ENCODE peak calls at places on chromosomes 5 and 9, in five cellular contexts. One of them, this sample, is unnamed.

GRCh38 chr5:179192185-179192890 is 132.2 kb downstream of the ZNF354C start:
- DNase-seq in fibroblast of lung: no peak
- DNase-seq in GM23338: no peak
- DNase-seq in BE2C: no peak
- DNase-seq in ovary: no peak
- DNase-seq in this sample: no peak

GRCh38 chr9:136529516-136530471 is 16.1 kb downstream of the NOTCH1 start:
- DNase-seq in fibroblast of lung: no peak
- DNase-seq in GM23338: peak; percentile 68
- DNase-seq in BE2C: no peak
- DNase-seq in ovary: no peak
- DNase-seq in this sample: no peak

GRCh38 chr5:92769986-92770385 is 811.0 kb downstream of the NR2F1-AS1 start:
- DNase-seq in fibroblast of lung: peak; percentile 51
- DNase-seq in GM23338: no peak
- DNase-seq in BE2C: no peak
- DNase-seq in ovary: no peak
- DNase-seq in this sample: no peak

GRCh38 chr9:77284616-77285015 is 107.3 kb downstream of the VPS13A start:
- DNase-seq in fibroblast of lung: no peak
- DNase-seq in GM23338: no peak
- DNase-seq in BE2C: no peak
- DNase-seq in ovary: no peak
- DNase-seq in this sample: no peak

GRCh38 chr9:7841831-7842230 is 42.3 kb upstream of the DMAC1 start:
- DNase-seq in fibroblast of lung: no peak
- DNase-seq in GM23338: no peak
- DNase-seq in BE2C: no peak
- DNase-seq in ovary: no peak
- DNase-seq in this sample: no peak

GRCh38 chr5:135498662-135498995 is 37.1 kb downstream of the NEUROG1 start:
- DNase-seq in fibroblast of lung: no peak
- DNase-seq in GM23338: no peak
- DNase-seq in BE2C: no peak
- DNase-seq in ovary: no peak
- DNase-seq in this sample: peak; percentile 16

GRCh38 chr5:170579623-170580022 is 75.8 kb downstream of the KCNIP1 start:
- DNase-seq in fibroblast of lung: no peak
- DNase-seq in GM23338: no peak
- DNase-seq in BE2C: no peak
- DNase-seq in ovary: no peak
- DNase-seq in this sample: no peak

GRCh38 chr9:71812385-71812784 is 44.1 kb upstream of the CEMIP2 start:
- DNase-seq in fibroblast of lung: peak; percentile 24
- DNase-seq in GM23338: no peak
- DNase-seq in BE2C: peak; percentile 5
- DNase-seq in ovary: no peak
- DNase-seq in this sample: no peak

GRCh38 chr5:65128226-65128625 is 353.5 kb downstream of the ADAMTS6 start:
- DNase-seq in fibroblast of lung: peak; percentile 58
- DNase-seq in GM23338: peak; percentile 41
- DNase-seq in BE2C: no peak
- DNase-seq in ovary: no peak
- DNase-seq in this sample: no peak

GRCh38 chr5:60540855-60541805 is 158.8 kb downstream of the DEPDC1B start:
- DNase-seq in fibroblast of lung: peak; percentile 64
- DNase-seq in GM23338: peak; percentile 28
- DNase-seq in BE2C: no peak
- DNase-seq in ovary: no peak
- DNase-seq in this sample: no peak

GRCh38 chr5:56512314-56512996 is 279.3 kb upstream of the ANKRD55 start:
- DNase-seq in fibroblast of lung: no peak
- DNase-seq in GM23338: no peak
- DNase-seq in BE2C: no peak
- DNase-seq in ovary: no peak
- DNase-seq in this sample: no peak

GRCh38 chr9:114910541-114910940 is 19.9 kb downstream of the TNFSF8 start:
- DNase-seq in fibroblast of lung: peak; percentile 20
- DNase-seq in GM23338: no peak
- DNase-seq in BE2C: no peak
- DNase-seq in ovary: no peak
- DNase-seq in this sample: no peak

GRCh38 chr5:163696270-163696887 is 191.0 kb downstream of the MAT2B start:
- DNase-seq in fibroblast of lung: peak; percentile 83
- DNase-seq in GM23338: peak; percentile 88
- DNase-seq in BE2C: peak; percentile 54
- DNase-seq in ovary: no peak
- DNase-seq in this sample: peak; percentile 67

GRCh38 chr9:9275656-9276055 is 1337.1 kb downstream of the PTPRD start:
- DNase-seq in fibroblast of lung: no peak
- DNase-seq in GM23338: no peak
- DNase-seq in BE2C: no peak
- DNase-seq in ovary: no peak
- DNase-seq in this sample: no peak

GRCh38 chr5:137498301-137498735 is 808 bp downstream of the SPOCK1 start:
- DNase-seq in fibroblast of lung: peak; percentile 51
- DNase-seq in GM23338: peak; percentile 60
- DNase-seq in BE2C: peak; percentile 24
- DNase-seq in ovary: peak; percentile 35
- DNase-seq in this sample: peak; percentile 15

GRCh38 chr9:98708103-98708932 is 417 bp downstream of the GABBR2 start:
- DNase-seq in fibroblast of lung: no peak
- DNase-seq in GM23338: peak; percentile 37
- DNase-seq in BE2C: no peak
- DNase-seq in ovary: no peak
- DNase-seq in this sample: no peak

GRCh38 chr5:106959447-106959846 is 711.3 kb downstream of the EFNA5 start:
- DNase-seq in fibroblast of lung: peak; percentile 67
- DNase-seq in GM23338: no peak
- DNase-seq in BE2C: no peak
- DNase-seq in ovary: no peak
- DNase-seq in this sample: peak; percentile 29

GRCh38 chr5:1952456-1953099 is 69.9 kb upstream of the IRX4 start:
- DNase-seq in fibroblast of lung: no peak
- DNase-seq in GM23338: peak; percentile 85
- DNase-seq in BE2C: no peak
- DNase-seq in ovary: no peak
- DNase-seq in this sample: no peak

GRCh38 chr5:102049517-102049916 is 246.6 kb downstream of the SLCO4C1 start:
- DNase-seq in fibroblast of lung: no peak
- DNase-seq in GM23338: no peak
- DNase-seq in BE2C: peak; percentile 16
- DNase-seq in ovary: no peak
- DNase-seq in this sample: peak; percentile 12

GRCh38 chr5:171797563-171797962 is 11.9 kb downstream of the SMIM23 start:
- DNase-seq in fibroblast of lung: no peak
- DNase-seq in GM23338: no peak
- DNase-seq in BE2C: no peak
- DNase-seq in ovary: no peak
- DNase-seq in this sample: no peak

DNA sequence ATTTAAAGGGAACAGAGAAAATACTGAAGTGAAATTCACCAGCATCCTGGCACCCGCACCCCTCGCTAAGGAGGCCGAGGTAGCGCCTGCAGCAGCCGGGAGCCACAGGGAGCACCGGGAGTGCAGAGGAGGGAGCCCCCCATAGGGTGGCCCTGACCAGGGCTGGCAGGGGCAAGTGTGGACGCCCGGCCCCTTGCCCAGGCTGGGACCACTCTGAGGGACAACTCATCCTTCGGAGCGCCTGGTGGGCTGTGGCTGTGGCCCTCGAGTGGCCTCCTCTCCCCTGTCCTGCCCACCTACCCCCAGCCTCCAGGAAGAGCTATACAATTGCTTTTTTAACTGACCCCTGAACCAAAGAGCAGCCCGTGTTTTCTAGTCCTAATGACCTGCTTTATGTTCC is 47.0 kb downstream of the PLEKHG4B start:
- DNase-seq in fibroblast of lung: no peak
- DNase-seq in GM23338: no peak
- DNase-seq in BE2C: no peak
- DNase-seq in ovary: no peak
- DNase-seq in this sample: no peak
- TF ChIP-seq CTCF in fibroblast of lung: no peak
- TF ChIP-seq CTCF in GM23338: no peak
- TF ChIP-seq CTCF in BE2C: no peak
- TF ChIP-seq CTCF in ovary: no peak
- TF ChIP-seq CTCF in this sample: no peak

GRCh38 chr5:174734571-174735497 is 10.5 kb downstream of the MSX2 start:
- DNase-seq in fibroblast of lung: no peak
- DNase-seq in GM23338: peak; percentile 48
- DNase-seq in BE2C: no peak
- DNase-seq in ovary: no peak
- DNase-seq in this sample: no peak
- H3K27me3 ChIP-seq in fibroblast of lung: peaks cover 30% of the 10 kb centered on the region
- H3K27me3 ChIP-seq in GM23338: peaks cover 91% of the 10 kb centered on the region
- H3K27me3 ChIP-seq in BE2C: peaks cover 10% of the 10 kb centered on the region
- H3K27me3 ChIP-seq in ovary: no peaks in the 10 kb centered on the region
- H3K27me3 ChIP-seq in this sample: peaks cover 34% of the 10 kb centered on the region

GRCh38 chr5:37804401-37804800 is 35.4 kb downstream of the GDNF start:
- DNase-seq in fibroblast of lung: no peak
- DNase-seq in GM23338: no peak
- DNase-seq in BE2C: no peak
- DNase-seq in ovary: no peak
- DNase-seq in this sample: no peak
- H3K36me3 ChIP-seq in fibroblast of lung: no peaks in the 10 kb centered on the region
- H3K36me3 ChIP-seq in GM23338: no peaks in the 10 kb centered on the region
- H3K36me3 ChIP-seq in BE2C: no peaks in the 10 kb centered on the region
- H3K36me3 ChIP-seq in ovary: no peaks in the 10 kb centered on the region
- H3K36me3 ChIP-seq in this sample: no peaks in the 10 kb centered on the region

GRCh38 chr5:57718155-57718554 is 235.5 kb upstream of the ACTBL2 start:
- DNase-seq in fibroblast of lung: peak; percentile 47
- DNase-seq in GM23338: no peak
- DNase-seq in BE2C: no peak
- DNase-seq in ovary: no peak
- DNase-seq in this sample: peak; percentile 81
- TF ChIP-seq CTCF in fibroblast of lung: no peak
- TF ChIP-seq CTCF in GM23338: no peak
- TF ChIP-seq CTCF in BE2C: no peak
- TF ChIP-seq CTCF in ovary: no peak
- TF ChIP-seq CTCF in this sample: no peak

DNA sequence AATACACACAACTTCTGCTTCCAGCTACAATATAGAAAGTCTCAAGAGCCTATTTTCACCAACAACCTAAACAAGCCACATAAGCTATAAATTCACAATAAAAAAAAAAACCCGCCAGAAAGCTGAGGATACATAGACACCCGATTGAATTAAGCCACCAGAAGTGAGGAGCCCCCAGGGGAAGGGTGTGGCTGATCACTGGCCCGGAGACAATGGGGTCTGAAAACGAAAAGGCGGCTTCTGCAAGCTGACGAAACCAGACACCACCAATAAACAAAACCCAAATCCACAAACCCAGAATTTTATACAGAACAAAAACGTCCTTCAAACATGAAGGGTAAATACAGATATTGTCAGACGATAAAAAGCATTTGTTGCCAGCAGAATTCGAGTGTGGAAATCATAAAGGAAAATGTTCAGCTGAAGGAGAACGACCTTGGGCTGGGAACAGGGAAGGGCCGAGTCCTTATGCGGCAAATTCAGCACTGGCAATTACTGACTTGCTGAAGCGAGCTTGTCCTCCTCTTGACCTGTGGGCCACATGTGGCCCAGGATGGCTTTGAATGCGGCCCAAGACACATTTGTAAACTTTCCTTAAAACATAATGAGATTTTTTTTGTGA is 39.6 kb upstream of the CEP72 start:
- DNase-seq in fibroblast of lung: no peak
- DNase-seq in GM23338: no peak
- DNase-seq in BE2C: peak; percentile 6
- DNase-seq in ovary: no peak
- DNase-seq in this sample: no peak
- H3K27me3 ChIP-seq in fibroblast of lung: peaks cover 9% of the 10 kb centered on the region
- H3K27me3 ChIP-seq in GM23338: no peaks in the 10 kb centered on the region
- H3K27me3 ChIP-seq in BE2C: peaks cover 10% of the 10 kb centered on the region
- H3K27me3 ChIP-seq in ovary: no peaks in the 10 kb centered on the region
- H3K27me3 ChIP-seq in this sample: peaks cover 4% of the 10 kb centered on the region